ENCODE peak calls at places on chromosomes 11 and 22, in five cellular contexts. One of them, this sample, is unnamed.
A peak's percentile ranks its signal among the peaks of the same experiment; 100 is the strongest.

GRCh38 chr11:73814812-73815211 is 27.1 kb downstream of the MRPL48 start:
- DNase-seq in CD4-positive, alpha-beta T cell: no peak
- DNase-seq in CD8-positive, alpha-beta T cell: no peak
- DNase-seq in keratinocyte: no peak
- DNase-seq in DND-41: no peak
- DNase-seq in this sample: no peak

GRCh38 chr11:29272019-29272654 is 744.7 kb downstream of the KCNA4 start:
- DNase-seq in CD4-positive, alpha-beta T cell: no peak
- DNase-seq in CD8-positive, alpha-beta T cell: no peak
- DNase-seq in DND-41: no peak
- DNase-seq in keratinocyte: no peak
- DNase-seq in this sample: no peak

GRCh38 chr11:128365044-128365443 is 222.3 kb downstream of the ETS1 start:
- DNase-seq in CD8-positive, alpha-beta T cell: no peak
- DNase-seq in CD4-positive, alpha-beta T cell: no peak
- DNase-seq in keratinocyte: no peak
- DNase-seq in DND-41: peak; percentile 45
- DNase-seq in this sample: no peak

GRCh38 chr11:74951241-74951640 is 2.2 kb downstream of the SPCS2 start:
- DNase-seq in CD4-positive, alpha-beta T cell: no peak
- DNase-seq in DND-41: no peak
- DNase-seq in CD8-positive, alpha-beta T cell: no peak
- DNase-seq in keratinocyte: no peak
- DNase-seq in this sample: no peak

GRCh38 chr11:43833657-43834073 is 47.0 kb upstream of the ALKBH3 start:
- DNase-seq in CD8-positive, alpha-beta T cell: no peak
- DNase-seq in DND-41: no peak
- DNase-seq in CD4-positive, alpha-beta T cell: no peak
- DNase-seq in keratinocyte: no peak
- DNase-seq in this sample: no peak

GRCh38 chr22:44116755-44117684 is 63.7 kb upstream of the PARVG start:
- DNase-seq in DND-41: peak; percentile 6
- DNase-seq in CD4-positive, alpha-beta T cell: no peak
- DNase-seq in CD8-positive, alpha-beta T cell: no peak
- DNase-seq in keratinocyte: no peak
- DNase-seq in this sample: no peak

GRCh38 chr22:28952857-28953256 is 69.5 kb downstream of the ZNRF3 start:
- DNase-seq in CD8-positive, alpha-beta T cell: no peak
- DNase-seq in CD4-positive, alpha-beta T cell: no peak
- DNase-seq in keratinocyte: no peak
- DNase-seq in DND-41: no peak
- DNase-seq in this sample: no peak

GRCh38 chr11:121435796-121436511 is 16.2 kb upstream of the SORL1 start:
- DNase-seq in CD8-positive, alpha-beta T cell: no peak
- DNase-seq in CD4-positive, alpha-beta T cell: no peak
- DNase-seq in DND-41: no peak
- DNase-seq in keratinocyte: no peak
- DNase-seq in this sample: no peak

GRCh38 chr11:125593113-125593761 is 585 bp downstream of the STT3A start:
- DNase-seq in CD8-positive, alpha-beta T cell: no peak
- DNase-seq in keratinocyte: no peak
- DNase-seq in CD4-positive, alpha-beta T cell: no peak
- DNase-seq in DND-41: no peak
- DNase-seq in this sample: no peak

GRCh38 chr22:36258750-36259619 is 6.1 kb downstream of the APOL1 start:
- DNase-seq in CD4-positive, alpha-beta T cell: no peak
- DNase-seq in keratinocyte: no peak
- DNase-seq in CD8-positive, alpha-beta T cell: no peak
- DNase-seq in DND-41: peak; percentile 46
- DNase-seq in this sample: no peak

GRCh38 chr11:33828604-33829429 is 54.5 kb upstream of the FBXO3 start:
- DNase-seq in CD4-positive, alpha-beta T cell: no peak
- DNase-seq in CD8-positive, alpha-beta T cell: no peak
- DNase-seq in DND-41: no peak
- DNase-seq in keratinocyte: no peak
- DNase-seq in this sample: no peak

GRCh38 chr11:131889146-131889577 is 518.7 kb downstream of the NTM start:
- DNase-seq in CD4-positive, alpha-beta T cell: no peak
- DNase-seq in keratinocyte: no peak
- DNase-seq in DND-41: no peak
- DNase-seq in CD8-positive, alpha-beta T cell: no peak
- DNase-seq in this sample: no peak

GRCh38 chr22:38111941-38112355 is 1.5 kb upstream of the BAIAP2L2 start:
- DNase-seq in CD4-positive, alpha-beta T cell: no peak
- DNase-seq in CD8-positive, alpha-beta T cell: no peak
- DNase-seq in keratinocyte: no peak
- DNase-seq in DND-41: no peak
- DNase-seq in this sample: no peak

GRCh38 chr11:130726234-130726559 is 190.1 kb downstream of the SNX19 start:
- DNase-seq in DND-41: no peak
- DNase-seq in CD8-positive, alpha-beta T cell: no peak
- DNase-seq in CD4-positive, alpha-beta T cell: no peak
- DNase-seq in keratinocyte: no peak
- DNase-seq in this sample: peak; percentile 84

DNA sequence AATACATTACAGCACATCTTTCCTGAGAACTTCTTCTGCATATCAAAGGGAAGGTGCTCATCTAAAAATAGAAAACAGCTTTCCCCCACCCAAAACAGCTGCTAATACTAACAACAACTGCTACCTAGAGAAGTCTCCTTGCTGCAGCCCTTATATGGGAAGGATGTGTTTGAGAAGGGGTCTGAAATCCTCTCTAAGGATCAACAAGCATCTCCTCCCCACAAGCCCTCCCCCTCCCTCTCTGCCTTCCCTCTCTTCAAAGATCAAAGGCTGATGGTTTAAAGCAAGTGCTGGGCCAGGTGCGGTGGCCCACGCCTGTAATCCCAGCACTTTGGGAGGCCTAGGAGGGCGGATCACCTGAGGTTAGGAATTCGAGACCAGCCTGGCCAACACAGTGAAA is 33.5 kb downstream of the SCUBE2 start:
- DNase-seq in DND-41: peak; percentile 29
- DNase-seq in CD8-positive, alpha-beta T cell: no peak
- DNase-seq in keratinocyte: no peak
- DNase-seq in CD4-positive, alpha-beta T cell: no peak
- DNase-seq in this sample: no peak
- H3K27ac ChIP-seq in DND-41: no peak overlapping the region
- H3K27ac ChIP-seq in CD8-positive, alpha-beta T cell: no peak overlapping the region
- H3K27ac ChIP-seq in keratinocyte: no peak overlapping the region
- H3K27ac ChIP-seq in CD4-positive, alpha-beta T cell: no peak overlapping the region
- H3K27ac ChIP-seq in this sample: no peak overlapping the region

DNA sequence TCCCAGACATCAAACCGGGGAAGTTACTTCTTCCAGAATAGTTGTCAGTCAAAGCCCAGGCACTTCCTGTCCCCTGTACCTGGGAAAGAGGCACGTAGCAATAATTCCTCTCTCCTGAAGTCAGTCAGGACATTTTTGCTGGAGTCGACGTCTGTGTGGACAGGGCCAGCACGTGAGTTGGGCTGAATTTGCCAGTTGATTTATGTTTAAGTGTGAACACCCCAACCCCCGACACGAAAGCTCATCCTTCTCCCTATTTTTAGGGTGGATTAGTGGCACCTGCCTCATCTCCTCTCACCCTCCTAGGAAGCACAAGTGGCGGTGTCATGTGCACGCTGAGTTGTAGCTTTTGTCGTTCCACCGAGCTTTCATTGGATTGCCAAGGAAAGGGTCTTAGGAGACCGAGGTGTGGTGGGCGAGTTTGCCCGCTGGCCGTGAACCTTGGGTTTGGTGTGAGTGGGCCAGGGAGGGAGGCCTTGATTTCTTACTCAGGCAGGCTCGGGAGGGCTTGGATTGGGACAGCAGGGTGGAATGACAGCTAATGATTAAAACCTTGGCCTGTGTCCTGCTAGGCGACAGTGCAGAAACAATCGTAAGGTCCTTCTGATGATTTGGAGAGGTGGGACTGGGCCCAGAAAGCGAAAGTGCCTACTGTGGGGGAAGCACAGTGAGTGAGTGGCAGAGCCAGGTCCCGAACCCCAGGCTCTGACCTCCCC is 87.0 kb upstream of the CRYBB3 start:
- DNase-seq in DND-41: no peak
- DNase-seq in keratinocyte: no peak
- DNase-seq in CD4-positive, alpha-beta T cell: no peak
- DNase-seq in CD8-positive, alpha-beta T cell: no peak
- DNase-seq in this sample: no peak
- H3K27ac ChIP-seq in DND-41: no peak overlapping the region
- H3K27ac ChIP-seq in keratinocyte: peak overlapping the region; percentile 70
- H3K27ac ChIP-seq in CD4-positive, alpha-beta T cell: no peak overlapping the region
- H3K27ac ChIP-seq in CD8-positive, alpha-beta T cell: no peak overlapping the region
- H3K27ac ChIP-seq in this sample: peak overlapping the region; percentile 77

GRCh38 chr22:19657252-19658056 is 56.8 kb upstream of the SEPTIN5 start:
- DNase-seq in DND-41: no peak
- DNase-seq in CD8-positive, alpha-beta T cell: no peak
- DNase-seq in keratinocyte: no peak
- DNase-seq in CD4-positive, alpha-beta T cell: no peak
- DNase-seq in this sample: peak; percentile 11

GRCh38 chr22:19658057-19658966 is 56.0 kb upstream of the SEPTIN5 start:
- DNase-seq in DND-41: no peak
- DNase-seq in CD8-positive, alpha-beta T cell: no peak
- DNase-seq in keratinocyte: no peak
- DNase-seq in CD4-positive, alpha-beta T cell: no peak
- DNase-seq in this sample: no peak

GRCh38 chr22:19661156-19661555 is 53.1 kb upstream of the SEPTIN5 start:
- DNase-seq in keratinocyte: no peak
- DNase-seq in CD4-positive, alpha-beta T cell: no peak
- DNase-seq in CD8-positive, alpha-beta T cell: no peak
- DNase-seq in DND-41: no peak
- DNase-seq in this sample: no peak

GRCh38 chr22:19658967-19659804 is 55.1 kb upstream of the SEPTIN5 start:
- DNase-seq in CD4-positive, alpha-beta T cell: no peak
- DNase-seq in DND-41: no peak
- DNase-seq in keratinocyte: no peak
- DNase-seq in CD8-positive, alpha-beta T cell: no peak
- DNase-seq in this sample: no peak

GRCh38 chr22:19659805-19660345 is 54.4 kb upstream of the SEPTIN5 start:
- DNase-seq in CD8-positive, alpha-beta T cell: no peak
- DNase-seq in keratinocyte: no peak
- DNase-seq in DND-41: no peak
- DNase-seq in CD4-positive, alpha-beta T cell: no peak
- DNase-seq in this sample: no peak
- H3K27ac ChIP-seq in CD8-positive, alpha-beta T cell: no peak overlapping the region
- H3K27ac ChIP-seq in keratinocyte: no peak overlapping the region
- H3K27ac ChIP-seq in DND-41: no peak overlapping the region
- H3K27ac ChIP-seq in CD4-positive, alpha-beta T cell: no peak overlapping the region
- H3K27ac ChIP-seq in this sample: no peak overlapping the region

DNA sequence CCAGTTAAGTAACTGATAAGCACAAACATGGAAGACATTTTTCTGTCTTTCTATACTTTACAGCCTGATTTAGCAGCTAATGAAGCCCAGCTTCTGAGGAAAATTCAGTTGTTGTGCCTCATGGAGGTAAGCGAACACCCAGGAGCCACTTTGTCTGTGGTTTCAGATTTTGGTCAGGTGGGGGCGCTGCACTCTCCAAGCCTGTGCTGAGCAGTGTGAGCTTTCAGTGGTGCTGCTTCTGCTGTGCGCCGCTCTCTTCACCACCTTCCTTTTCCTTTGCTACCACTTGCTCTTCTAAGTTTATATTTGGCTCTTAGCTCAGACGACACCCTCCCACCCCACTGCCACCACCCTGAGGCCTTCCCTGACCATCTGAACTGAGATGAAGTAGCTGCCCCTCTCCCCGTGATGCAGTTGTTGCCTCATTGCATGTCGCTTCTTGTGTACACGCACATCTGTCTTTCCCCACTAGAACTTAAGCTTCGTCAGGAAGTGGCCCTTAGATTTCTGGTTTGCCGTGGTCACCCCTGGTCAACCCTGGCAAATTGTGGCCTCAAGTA is 14.0 kb downstream of the PSMD13 start:
- DNase-seq in CD4-positive, alpha-beta T cell: peak; percentile 84
- DNase-seq in keratinocyte: no peak
- DNase-seq in DND-41: peak; percentile 70
- DNase-seq in CD8-positive, alpha-beta T cell: peak; percentile 77
- DNase-seq in this sample: no peak
- H3K27ac ChIP-seq in CD4-positive, alpha-beta T cell: no peak overlapping the region
- H3K27ac ChIP-seq in keratinocyte: no peak overlapping the region
- H3K27ac ChIP-seq in DND-41: peak overlapping the region; percentile 2
- H3K27ac ChIP-seq in CD8-positive, alpha-beta T cell: no peak overlapping the region
- H3K27ac ChIP-seq in this sample: no peak overlapping the region

GRCh38 chr11:112161012-112161411 is 2.9 kb downstream of the IL18 start:
- DNase-seq in keratinocyte: no peak
- DNase-seq in DND-41: no peak
- DNase-seq in CD8-positive, alpha-beta T cell: no peak
- DNase-seq in CD4-positive, alpha-beta T cell: no peak
- DNase-seq in this sample: no peak
- H3K27ac ChIP-seq in keratinocyte: peak overlapping the region; percentile 96
- H3K27ac ChIP-seq in DND-41: no peak overlapping the region
- H3K27ac ChIP-seq in CD8-positive, alpha-beta T cell: no peak overlapping the region
- H3K27ac ChIP-seq in CD4-positive, alpha-beta T cell: no peak overlapping the region
- H3K27ac ChIP-seq in this sample: no peak overlapping the region

DNA sequence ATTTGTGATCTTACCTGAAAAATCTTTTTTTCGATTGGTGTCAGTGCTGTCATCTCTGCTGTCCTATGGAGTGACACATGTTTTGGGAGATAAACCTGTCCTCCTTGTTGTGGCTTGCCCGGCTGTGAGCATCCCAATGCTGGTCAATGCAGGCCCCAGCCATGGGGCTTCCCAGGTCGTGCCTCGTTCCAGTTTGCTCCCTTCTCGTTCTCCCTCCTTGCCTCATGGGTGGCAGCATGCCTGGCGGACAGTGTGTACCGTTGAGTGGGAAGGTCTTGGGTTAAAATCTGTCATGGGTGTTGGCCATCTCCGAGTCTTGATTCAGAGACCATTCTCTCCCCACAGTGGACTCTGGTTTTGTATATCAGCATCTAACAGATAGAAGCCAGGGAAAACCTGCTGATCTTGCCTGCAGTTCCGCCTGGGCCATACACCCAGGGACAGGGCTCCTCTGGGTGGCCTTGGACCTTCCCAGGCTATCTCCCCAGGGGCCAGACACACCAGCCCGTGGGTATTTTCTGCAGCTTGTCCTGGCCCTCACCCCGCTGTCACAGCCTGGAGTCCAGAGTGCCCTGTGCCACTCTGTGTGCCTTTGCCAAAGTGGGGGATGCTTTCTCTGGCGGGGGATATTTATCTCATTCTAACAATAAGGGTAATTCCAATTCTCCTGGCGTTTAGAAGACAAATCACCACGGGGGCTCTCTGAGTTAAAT is 208.1 kb downstream of the TBC1D22A start:
- DNase-seq in keratinocyte: no peak
- DNase-seq in CD8-positive, alpha-beta T cell: no peak
- DNase-seq in CD4-positive, alpha-beta T cell: no peak
- DNase-seq in DND-41: no peak
- DNase-seq in this sample: no peak
- H3K27ac ChIP-seq in keratinocyte: no peak overlapping the region
- H3K27ac ChIP-seq in CD8-positive, alpha-beta T cell: no peak overlapping the region
- H3K27ac ChIP-seq in CD4-positive, alpha-beta T cell: no peak overlapping the region
- H3K27ac ChIP-seq in DND-41: no peak overlapping the region
- H3K27ac ChIP-seq in this sample: peak overlapping the region; percentile 37

This sample was measured in right atrium auricular region.